ENCODE peak calls at places on chromosomes 12 and 14, in six cellular contexts. W, N, L, X, T and U are unnamed samples.

GRCh38 chr12:50557421-50557820 is 52.6 kb downstream of the DIP2B start:
- DNase-seq in W (no peak), N (no peak), L (no peak), X (peak), T (no peak), U (no peak)

GRCh38 chr12:90816353-90817089 is 138.5 kb downstream of the CCER1 start:
- DNase-seq in W (no peak), N (no peak), L (peak), X (no peak), T (no peak), U (peak)

GRCh38 chr12:122090759-122091535 is 12.4 kb downstream of the MLXIP start:
- DNase-seq in W (no peak), N (peak), L (peak), X (peak), T (no peak), U (peak)

GRCh38 chr12:109393437-109394345 is 46.0 kb downstream of the MYO1H start:
- DNase-seq in W (peak), N (no peak), L (peak), X (peak), T (peak), U (peak)

GRCh38 chr12:88194868-88195267 is 52.8 kb downstream of the TMTC3 start:
- DNase-seq in W (no peak), N (no peak), L (no peak), X (no peak), T (no peak), U (no peak)

GRCh38 chr14:45698462-45699134 is 445.6 kb upstream of the MIS18BP1 start:
- DNase-seq in W (no peak), N (no peak), L (no peak), X (no peak), T (no peak), U (no peak)

GRCh38 chr12:7431993-7432685 is 11.8 kb downstream of the CD163L1 start:
- DNase-seq in W (no peak), N (no peak), L (no peak), X (peak), T (no peak), U (peak)

GRCh38 chr12:39835517-39836489 is 216.2 kb upstream of the ABCD2 start:
- DNase-seq in W (no peak), N (no peak), L (no peak), X (no peak), T (no peak), U (no peak)

GRCh38 chr12:3364661-3365264 is 126.2 kb upstream of the PRMT8 start:
- DNase-seq in W (no peak), N (no peak), L (no peak), X (no peak), T (no peak), U (no peak)

GRCh38 chr12:106123551-106123991 is 15.2 kb downstream of the NUAK1 start:
- DNase-seq in W (no peak), N (no peak), L (no peak), X (peak), T (no peak), U (peak)

GRCh38 chr12:57479376-57480115 is at the start of gene ARHGAP9:
- DNase-seq in W (no peak), N (no peak), L (no peak), X (no peak), T (no peak), U (no peak)

GRCh38 chr12:8989425-8989824 is at the start of gene KLRG1:
- DNase-seq in W (no peak), N (no peak), L (no peak), X (no peak), T (no peak), U (no peak)

GRCh38 chr14:99744199-99744872 is 48.9 kb upstream of the EML1 start:
- DNase-seq in W (no peak), N (no peak), L (peak), X (peak), T (no peak), U (peak)

GRCh38 chr12:63353559-63353958 is 202.6 kb upstream of the AVPR1A start:
- DNase-seq in W (no peak), N (no peak), L (peak), X (no peak), T (no peak), U (no peak)

GRCh38 chr14:74207943-74208342 is 31.3 kb upstream of the VSX2 start:
- DNase-seq in W (no peak), N (no peak), L (peak), X (no peak), T (no peak), U (no peak)

GRCh38 chr14:46399049-46399448 is 252.5 kb downstream of the RPL10L start:
- DNase-seq in W (no peak), N (no peak), L (no peak), X (no peak), T (no peak), U (no peak)

GRCh38 chr14:55789442-55789841 is 209.4 kb downstream of the KTN1 start:
- DNase-seq in W (no peak), N (no peak), L (peak), X (no peak), T (no peak), U (peak)

GRCh38 chr12:4829161-4829792 is 80.4 kb upstream of the KCNA1 start:
- DNase-seq in W (no peak), N (no peak), L (no peak), X (no peak), T (no peak), U (no peak)

GRCh38 chr12:6963741-6964446 is 6.6 kb downstream of the PHB2 start:
- DNase-seq in W (no peak), N (peak), L (no peak), X (no peak), T (no peak), U (no peak)

GRCh38 chr12:47397664-47398281 is 308.1 kb downstream of the RPAP3 start:
- DNase-seq in W (no peak), N (no peak), L (peak), X (peak), T (peak), U (peak)

GRCh38 chr12:105729931-105730330 is 399.4 kb downstream of the C12orf75 start:
- DNase-seq in W (no peak), N (no peak), L (no peak), X (no peak), T (no peak), U (no peak)

GRCh38 chr12:114767906-114768697 is 84.1 kb upstream of the TBX3 start:
- DNase-seq in W (no peak), N (no peak), L (peak), X (no peak), T (no peak), U (peak)

GRCh38 chr14:68203871-68204270 is 384.3 kb downstream of the RAD51B start:
- DNase-seq in W (no peak), N (no peak), L (no peak), X (no peak), T (no peak), U (no peak)

GRCh38 chr12:102298022-102298421 is 100.4 kb upstream of the PMCH start:
- DNase-seq in W (no peak), N (no peak), L (peak), X (peak), T (no peak), U (peak)

GRCh38 chr12:94980577-94980976 is 22.9 kb downstream of the NDUFA12 start:
- DNase-seq in W (no peak), N (no peak), L (peak), X (peak), T (no peak), U (peak)

GRCh38 chr12:123119808-123120207 is 31.1 kb downstream of the PITPNM2 start:
- DNase-seq in W (no peak), N (no peak), L (no peak), X (no peak), T (no peak), U (no peak)

GRCh38 chr12:121405211-121405610 is 5.3 kb downstream of the RNF34 start:
- DNase-seq in W (no peak), N (no peak), L (no peak), X (no peak), T (no peak), U (no peak)

GRCh38 chr14:106530423-106531107 is 1004.2 kb downstream of the TMEM121 start:
- DNase-seq in W (no peak), N (no peak), L (no peak), X (no peak), T (peak), U (no peak)

DNA sequence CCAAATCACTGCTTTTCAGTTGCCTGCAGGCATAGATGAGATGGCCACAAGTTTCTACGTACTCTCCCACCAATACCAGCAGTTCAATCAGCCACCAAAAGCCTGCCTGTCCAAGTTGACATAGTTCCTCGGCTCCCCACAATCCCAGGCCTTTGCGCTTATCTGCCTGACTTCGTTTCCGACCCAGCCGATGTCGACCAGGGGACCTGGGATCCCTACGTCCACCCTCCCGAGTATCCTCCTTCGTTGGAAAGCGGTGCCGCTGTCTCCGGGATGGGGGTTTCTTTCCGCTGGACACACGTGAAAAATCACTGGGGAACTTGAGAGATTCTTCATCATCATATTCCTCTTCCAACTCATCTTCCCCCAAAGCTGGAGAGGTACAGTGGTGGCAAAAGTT is 1.6 kb downstream of the DNAJC14 start:
- DNase-seq in W (no peak), N (no peak), L (no peak), X (no peak), T (no peak), U (no peak)
- H3K4me3 ChIP-seq in W (no peak), N (peak), L (no peak), X (no peak), T (no peak), U (peak)

DNA sequence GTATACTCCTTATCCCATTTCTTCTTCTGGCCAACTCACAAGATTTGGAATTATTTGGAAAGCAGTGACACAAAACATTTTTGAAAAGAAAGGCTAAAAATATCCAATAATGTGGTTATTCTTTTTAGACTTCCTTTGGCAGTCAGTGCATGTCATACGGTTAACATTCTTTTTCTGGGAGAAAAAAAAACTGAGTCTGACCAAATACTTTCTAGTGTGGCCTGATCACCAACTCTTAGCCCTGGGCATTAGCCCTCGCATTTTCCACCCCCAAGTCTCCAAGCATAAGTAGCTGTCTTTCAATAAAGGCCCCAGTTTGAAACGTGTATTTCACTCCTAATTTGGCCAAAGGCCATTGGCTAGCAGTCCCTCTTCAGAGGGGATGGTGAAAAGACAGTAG is 5.9 kb downstream of the RASSF3 start:
- DNase-seq in W (no peak), N (no peak), L (peak), X (peak), T (no peak), U (no peak)
- H3K4me3 ChIP-seq in W (no peak), N (no peak), L (no peak), X (no peak), T (no peak), U (no peak)

GRCh38 chr12:25023808-25024207 is 74.9 kb upstream of the BCAT1 start:
- DNase-seq in W (no peak), N (no peak), L (no peak), X (no peak), T (no peak), U (no peak)
- H3K4me3 ChIP-seq in W (no peak), N (no peak), L (no peak), X (no peak), T (no peak), U (no peak)

GRCh38 chr12:124458220-124458991 is 109.0 kb downstream of the NCOR2 start:
- DNase-seq in W (no peak), N (no peak), L (no peak), X (no peak), T (no peak), U (no peak)
- H3K4me3 ChIP-seq in W (no peak), N (no peak), L (no peak), X (no peak), T (no peak), U (no peak)

GRCh38 chr12:119008691-119009221 is 27.4 kb downstream of the SRRM4 start:
- DNase-seq in W (peak), N (no peak), L (no peak), X (no peak), T (no peak), U (no peak)
- H3K4me3 ChIP-seq in W (peak), N (no peak), L (no peak), X (no peak), T (no peak), U (no peak)

GRCh38 chr14:53147208-53147607 is 5.9 kb downstream of the DDHD1 start:
- DNase-seq in W (no peak), N (no peak), L (no peak), X (no peak), T (no peak), U (no peak)

GRCh38 chr14:53148612-53149202 is 4.4 kb downstream of the DDHD1 start:
- DNase-seq in W (no peak), N (no peak), L (no peak), X (peak), T (no peak), U (no peak)

GRCh38 chr14:53146739-53147138 is 6.4 kb downstream of the DDHD1 start:
- DNase-seq in W (no peak), N (no peak), L (no peak), X (no peak), T (no peak), U (peak)

GRCh38 chr14:53149656-53150319 is 3.3 kb downstream of the DDHD1 start:
- DNase-seq in W (no peak), N (no peak), L (no peak), X (no peak), T (no peak), U (no peak)

GRCh38 chr14:53147893-53148292 is 5.2 kb downstream of the DDHD1 start:
- DNase-seq in W (no peak), N (no peak), L (no peak), X (no peak), T (no peak), U (no peak)
- H3K4me3 ChIP-seq in W (no peak), N (no peak), L (no peak), X (no peak), T (no peak), U (no peak)

GRCh38 chr12:67592228-67593011 is 56.1 kb upstream of the DYRK2 start:
- DNase-seq in W (no peak), N (no peak), L (peak), X (peak), T (no peak), U (peak)
- H3K4me3 ChIP-seq in W (no peak), N (no peak), L (no peak), X (no peak), T (no peak), U (no peak)